ENCODE peak calls at places on chromosomes 2 and 18, in four cellular contexts. One of them, this sample, is unnamed.

GRCh38 chr2:240990726-240991377 is 7.6 kb upstream of the SNED1 start:
- DNase-seq in GM12892: no peak
- DNase-seq in stimulated activated CD8-positive, alpha-beta memory T cell treated with anti-CD3 and anti-CD28 coated beads, Interleukin-15, amount 100 ng/mL, for 24 hours: no peak
- DNase-seq in IMR-90: no peak
- DNase-seq in this sample: no peak

GRCh38 chr2:100104718-100105677 is 37.4 kb downstream of the AFF3 start:
- DNase-seq in GM12892: peak; percentile 15
- DNase-seq in stimulated activated CD8-positive, alpha-beta memory T cell treated with anti-CD3 and anti-CD28 coated beads, Interleukin-15, amount 100 ng/mL, for 24 hours: no peak
- DNase-seq in IMR-90: peak; percentile 11
- DNase-seq in this sample: peak; percentile 8

GRCh38 chr2:224584111-224584764 is 925 bp downstream of the CUL3 start:
- DNase-seq in GM12892: peak; percentile 17
- DNase-seq in stimulated activated CD8-positive, alpha-beta memory T cell treated with anti-CD3 and anti-CD28 coated beads, Interleukin-15, amount 100 ng/mL, for 24 hours: no peak
- DNase-seq in IMR-90: peak; percentile 38
- DNase-seq in this sample: peak; percentile 38

GRCh38 chr2:192570786-192571185 is 376.1 kb upstream of the TMEFF2 start:
- DNase-seq in GM12892: no peak
- DNase-seq in stimulated activated CD8-positive, alpha-beta memory T cell treated with anti-CD3 and anti-CD28 coated beads, Interleukin-15, amount 100 ng/mL, for 24 hours: no peak
- DNase-seq in IMR-90: no peak
- DNase-seq in this sample: no peak

GRCh38 chr2:7524211-7524594 is 607.0 kb downstream of the RNF144A start:
- DNase-seq in GM12892: no peak
- DNase-seq in stimulated activated CD8-positive, alpha-beta memory T cell treated with anti-CD3 and anti-CD28 coated beads, Interleukin-15, amount 100 ng/mL, for 24 hours: no peak
- DNase-seq in IMR-90: no peak
- DNase-seq in this sample: no peak

GRCh38 chr18:49055787-49056186 is 105.0 kb upstream of the SMAD7 start:
- DNase-seq in GM12892: peak; percentile 29
- DNase-seq in stimulated activated CD8-positive, alpha-beta memory T cell treated with anti-CD3 and anti-CD28 coated beads, Interleukin-15, amount 100 ng/mL, for 24 hours: no peak
- DNase-seq in IMR-90: peak; percentile 94
- DNase-seq in this sample: peak; percentile 91

GRCh38 chr18:21439453-21439852 is 161.1 kb downstream of the ESCO1 start:
- DNase-seq in GM12892: no peak
- DNase-seq in stimulated activated CD8-positive, alpha-beta memory T cell treated with anti-CD3 and anti-CD28 coated beads, Interleukin-15, amount 100 ng/mL, for 24 hours: no peak
- DNase-seq in IMR-90: peak; percentile 59
- DNase-seq in this sample: peak; percentile 99

GRCh38 chr2:127721311-127721977 is 20.1 kb downstream of the SFT2D3 start:
- DNase-seq in GM12892: no peak
- DNase-seq in stimulated activated CD8-positive, alpha-beta memory T cell treated with anti-CD3 and anti-CD28 coated beads, Interleukin-15, amount 100 ng/mL, for 24 hours: no peak
- DNase-seq in IMR-90: peak; percentile 68
- DNase-seq in this sample: peak; percentile 66

GRCh38 chr2:70935468-70936164 is at the start of gene ATP6V1B1:
- DNase-seq in GM12892: no peak
- DNase-seq in stimulated activated CD8-positive, alpha-beta memory T cell treated with anti-CD3 and anti-CD28 coated beads, Interleukin-15, amount 100 ng/mL, for 24 hours: no peak
- DNase-seq in IMR-90: no peak
- DNase-seq in this sample: no peak

GRCh38 chr2:223626713-223627112 is 24.6 kb upstream of the SCG2 start:
- DNase-seq in GM12892: no peak
- DNase-seq in stimulated activated CD8-positive, alpha-beta memory T cell treated with anti-CD3 and anti-CD28 coated beads, Interleukin-15, amount 100 ng/mL, for 24 hours: no peak
- DNase-seq in IMR-90: peak; percentile 75
- DNase-seq in this sample: peak; percentile 83

GRCh38 chr18:14086459-14087231 is 45.6 kb downstream of the ZNF519 start:
- DNase-seq in GM12892: no peak
- DNase-seq in stimulated activated CD8-positive, alpha-beta memory T cell treated with anti-CD3 and anti-CD28 coated beads, Interleukin-15, amount 100 ng/mL, for 24 hours: no peak
- DNase-seq in IMR-90: peak; percentile 37
- DNase-seq in this sample: peak; percentile 44

GRCh38 chr2:28052691-28053090 is 162.2 kb downstream of the BABAM2 start:
- DNase-seq in GM12892: no peak
- DNase-seq in stimulated activated CD8-positive, alpha-beta memory T cell treated with anti-CD3 and anti-CD28 coated beads, Interleukin-15, amount 100 ng/mL, for 24 hours: no peak
- DNase-seq in IMR-90: peak; percentile 32
- DNase-seq in this sample: peak; percentile 76

GRCh38 chr2:98903767-98904485 is 32.1 kb downstream of the CRACDL start:
- DNase-seq in GM12892: no peak
- DNase-seq in stimulated activated CD8-positive, alpha-beta memory T cell treated with anti-CD3 and anti-CD28 coated beads, Interleukin-15, amount 100 ng/mL, for 24 hours: no peak
- DNase-seq in IMR-90: no peak
- DNase-seq in this sample: no peak

GRCh38 chr2:181999255-181999654 is 13.6 kb downstream of the PPP1R1C start:
- DNase-seq in GM12892: no peak
- DNase-seq in stimulated activated CD8-positive, alpha-beta memory T cell treated with anti-CD3 and anti-CD28 coated beads, Interleukin-15, amount 100 ng/mL, for 24 hours: no peak
- DNase-seq in IMR-90: no peak
- DNase-seq in this sample: no peak

GRCh38 chr2:113876503-113877387 is 13.1 kb upstream of the ACTR3 start:
- DNase-seq in GM12892: no peak
- DNase-seq in stimulated activated CD8-positive, alpha-beta memory T cell treated with anti-CD3 and anti-CD28 coated beads, Interleukin-15, amount 100 ng/mL, for 24 hours: peak; percentile 12
- DNase-seq in IMR-90: no peak
- DNase-seq in this sample: no peak

GRCh38 chr18:62037989-62038778 is 145.4 kb upstream of the RNF152 start:
- DNase-seq in GM12892: no peak
- DNase-seq in stimulated activated CD8-positive, alpha-beta memory T cell treated with anti-CD3 and anti-CD28 coated beads, Interleukin-15, amount 100 ng/mL, for 24 hours: no peak
- DNase-seq in IMR-90: peak; percentile 48
- DNase-seq in this sample: peak; percentile 26

GRCh38 chr2:172092716-172093415 is 7.6 kb downstream of the DLX1 start:
- DNase-seq in GM12892: no peak
- DNase-seq in stimulated activated CD8-positive, alpha-beta memory T cell treated with anti-CD3 and anti-CD28 coated beads, Interleukin-15, amount 100 ng/mL, for 24 hours: no peak
- DNase-seq in IMR-90: no peak
- DNase-seq in this sample: no peak

GRCh38 chr2:232522014-232522854 is 2.0 kb downstream of the PRSS56 start:
- DNase-seq in GM12892: peak; percentile 90
- DNase-seq in stimulated activated CD8-positive, alpha-beta memory T cell treated with anti-CD3 and anti-CD28 coated beads, Interleukin-15, amount 100 ng/mL, for 24 hours: peak; percentile 76
- DNase-seq in IMR-90: no peak
- DNase-seq in this sample: peak; percentile 11

GRCh38 chr2:45930396-45930792 is 278.9 kb downstream of the PRKCE start:
- DNase-seq in GM12892: no peak
- DNase-seq in stimulated activated CD8-positive, alpha-beta memory T cell treated with anti-CD3 and anti-CD28 coated beads, Interleukin-15, amount 100 ng/mL, for 24 hours: no peak
- DNase-seq in IMR-90: peak; percentile 74
- DNase-seq in this sample: peak; percentile 48

GRCh38 chr18:46336278-46337205 is 232.4 kb downstream of the HAUS1 start:
- DNase-seq in GM12892: no peak
- DNase-seq in stimulated activated CD8-positive, alpha-beta memory T cell treated with anti-CD3 and anti-CD28 coated beads, Interleukin-15, amount 100 ng/mL, for 24 hours: no peak
- DNase-seq in IMR-90: no peak
- DNase-seq in this sample: no peak

GRCh38 chr2:64123740-64124139 is 20.5 kb downstream of the PELI1 start:
- DNase-seq in GM12892: no peak
- DNase-seq in stimulated activated CD8-positive, alpha-beta memory T cell treated with anti-CD3 and anti-CD28 coated beads, Interleukin-15, amount 100 ng/mL, for 24 hours: no peak
- DNase-seq in IMR-90: no peak
- DNase-seq in this sample: no peak

GRCh38 chr2:237411683-237412349 is 2.1 kb downstream of the COL6A3 start:
- DNase-seq in GM12892: no peak
- DNase-seq in stimulated activated CD8-positive, alpha-beta memory T cell treated with anti-CD3 and anti-CD28 coated beads, Interleukin-15, amount 100 ng/mL, for 24 hours: no peak
- DNase-seq in IMR-90: peak; percentile 70
- DNase-seq in this sample: peak; percentile 63

GRCh38 chr2:49210191-49210590 is 55.9 kb upstream of the FSHR start:
- DNase-seq in GM12892: no peak
- DNase-seq in stimulated activated CD8-positive, alpha-beta memory T cell treated with anti-CD3 and anti-CD28 coated beads, Interleukin-15, amount 100 ng/mL, for 24 hours: no peak
- DNase-seq in IMR-90: no peak
- DNase-seq in this sample: no peak